ENCODE peak calls at places on chromosomes 7 and 10, in six cellular contexts. One of them, this sample, is unnamed.

GRCh38 chr7:158612546-158612945 is 24.9 kb upstream of the PTPRN2 start:
- DNase-seq in A549: no peak
- DNase-seq in GM12878: no peak
- DNase-seq in HepG2: no peak
- DNase-seq in endothelial cell of umbilical vein: no peak
- DNase-seq in K562: no peak
- DNase-seq in this sample: no peak

GRCh38 chr7:157490465-157490912 is 153.7 kb downstream of the DNAJB6 start:
- DNase-seq in A549: peak; percentile 77
- DNase-seq in GM12878: peak; percentile 25
- DNase-seq in HepG2: peak; percentile 66
- DNase-seq in endothelial cell of umbilical vein: no peak
- DNase-seq in K562: peak; percentile 62
- DNase-seq in this sample: peak; percentile 100

GRCh38 chr10:74419491-74420466 is 268.8 kb downstream of the ADK start:
- DNase-seq in A549: peak; percentile 25
- DNase-seq in GM12878: peak; percentile 5
- DNase-seq in HepG2: no peak
- DNase-seq in endothelial cell of umbilical vein: peak; percentile 49
- DNase-seq in K562: peak; percentile 53
- DNase-seq in this sample: peak; percentile 39

GRCh38 chr10:3108575-3109105 is 41.3 kb downstream of the PFKP start:
- DNase-seq in A549: no peak
- DNase-seq in GM12878: no peak
- DNase-seq in HepG2: no peak
- DNase-seq in endothelial cell of umbilical vein: no peak
- DNase-seq in K562: no peak
- DNase-seq in this sample: no peak

GRCh38 chr10:52775132-52775647 is 2.6 kb upstream of the MBL2 start:
- DNase-seq in A549: no peak
- DNase-seq in GM12878: no peak
- DNase-seq in HepG2: peak; percentile 86
- DNase-seq in endothelial cell of umbilical vein: no peak
- DNase-seq in K562: no peak
- DNase-seq in this sample: no peak

GRCh38 chr7:83976302-83976701 is 218.3 kb downstream of the SEMA3A start:
- DNase-seq in A549: peak; percentile 6
- DNase-seq in GM12878: no peak
- DNase-seq in HepG2: peak; percentile 22
- DNase-seq in endothelial cell of umbilical vein: peak; percentile 55
- DNase-seq in K562: peak; percentile 16
- DNase-seq in this sample: peak; percentile 48

GRCh38 chr10:68327889-68328786 is 3.7 kb upstream of the HNRNPH3 start:
- DNase-seq in A549: peak; percentile 73
- DNase-seq in GM12878: no peak
- DNase-seq in HepG2: peak; percentile 57
- DNase-seq in endothelial cell of umbilical vein: peak; percentile 28
- DNase-seq in K562: no peak
- DNase-seq in this sample: peak; percentile 88

GRCh38 chr10:71694567-71694968 is 25.0 kb downstream of the C10orf105 start:
- DNase-seq in A549: no peak
- DNase-seq in GM12878: peak; percentile 78
- DNase-seq in HepG2: no peak
- DNase-seq in endothelial cell of umbilical vein: peak; percentile 11
- DNase-seq in K562: no peak
- DNase-seq in this sample: peak; percentile 97

GRCh38 chr7:15524077-15524476 is 37.7 kb downstream of the AGMO start:
- DNase-seq in A549: no peak
- DNase-seq in GM12878: no peak
- DNase-seq in HepG2: no peak
- DNase-seq in endothelial cell of umbilical vein: no peak
- DNase-seq in K562: no peak
- DNase-seq in this sample: no peak

GRCh38 chr10:93548376-93549071 is 17.9 kb upstream of the FFAR4 start:
- DNase-seq in A549: peak; percentile 70
- DNase-seq in GM12878: no peak
- DNase-seq in HepG2: no peak
- DNase-seq in endothelial cell of umbilical vein: peak; percentile 50
- DNase-seq in K562: no peak
- DNase-seq in this sample: no peak

GRCh38 chr7:146878901-146879300 is 762.3 kb downstream of the CNTNAP2 start:
- DNase-seq in A549: no peak
- DNase-seq in GM12878: no peak
- DNase-seq in HepG2: no peak
- DNase-seq in endothelial cell of umbilical vein: no peak
- DNase-seq in K562: no peak
- DNase-seq in this sample: no peak

GRCh38 chr10:63522129-63522687 is 1.0 kb downstream of the REEP3 start:
- DNase-seq in A549: peak; percentile 73
- DNase-seq in GM12878: no peak
- DNase-seq in HepG2: no peak
- DNase-seq in endothelial cell of umbilical vein: peak; percentile 72
- DNase-seq in K562: peak; percentile 31
- DNase-seq in this sample: no peak

GRCh38 chr7:140060243-140060630 is 2.5 kb downstream of the PARP12 start:
- DNase-seq in A549: no peak
- DNase-seq in GM12878: no peak
- DNase-seq in HepG2: no peak
- DNase-seq in endothelial cell of umbilical vein: peak; percentile 26
- DNase-seq in K562: peak; percentile 36
- DNase-seq in this sample: no peak

GRCh38 chr10:63103971-63104409 is 29.1 kb upstream of the NRBF2 start:
- DNase-seq in A549: no peak
- DNase-seq in GM12878: no peak
- DNase-seq in HepG2: no peak
- DNase-seq in endothelial cell of umbilical vein: no peak
- DNase-seq in K562: peak; percentile 27
- DNase-seq in this sample: no peak

GRCh38 chr7:151451156-151451555 is 11.2 kb upstream of the CRYGN start:
- DNase-seq in A549: no peak
- DNase-seq in GM12878: no peak
- DNase-seq in HepG2: no peak
- DNase-seq in endothelial cell of umbilical vein: no peak
- DNase-seq in K562: no peak
- DNase-seq in this sample: no peak
- TF ChIP-seq MAX in A549: no peak
- TF ChIP-seq MAX in GM12878: no peak
- TF ChIP-seq MAX in HepG2: no peak
- TF ChIP-seq MAX in endothelial cell of umbilical vein: no peak
- TF ChIP-seq MAX in K562: no peak
- TF ChIP-seq MAX in this sample: no peak

GRCh38 chr10:49366460-49366859 is 29.4 kb downstream of the DRGX start:
- DNase-seq in A549: no peak
- DNase-seq in GM12878: no peak
- DNase-seq in HepG2: no peak
- DNase-seq in endothelial cell of umbilical vein: no peak
- DNase-seq in K562: no peak
- DNase-seq in this sample: no peak

GRCh38 chr10:49368256-49368655 is 27.6 kb downstream of the DRGX start:
- DNase-seq in A549: no peak
- DNase-seq in GM12878: no peak
- DNase-seq in HepG2: no peak
- DNase-seq in endothelial cell of umbilical vein: no peak
- DNase-seq in K562: no peak
- DNase-seq in this sample: peak; percentile 31

GRCh38 chr10:49365675-49366415 is 30.0 kb downstream of the DRGX start:
- DNase-seq in A549: no peak
- DNase-seq in GM12878: no peak
- DNase-seq in HepG2: no peak
- DNase-seq in endothelial cell of umbilical vein: no peak
- DNase-seq in K562: no peak
- DNase-seq in this sample: no peak

GRCh38 chr10:49369216-49370162 is 26.4 kb downstream of the DRGX start:
- DNase-seq in A549: no peak
- DNase-seq in GM12878: no peak
- DNase-seq in HepG2: no peak
- DNase-seq in endothelial cell of umbilical vein: peak; percentile 30
- DNase-seq in K562: no peak
- DNase-seq in this sample: no peak

GRCh38 chr10:49367600-49367999 is 28.3 kb downstream of the DRGX start:
- DNase-seq in A549: no peak
- DNase-seq in GM12878: no peak
- DNase-seq in HepG2: peak; percentile 11
- DNase-seq in endothelial cell of umbilical vein: no peak
- DNase-seq in K562: no peak
- DNase-seq in this sample: peak; percentile 25
- TF ChIP-seq MYC in A549: no peak
- TF ChIP-seq MYC in GM12878: no peak
- TF ChIP-seq MYC in HepG2: peak; percentile 28
- TF ChIP-seq MYC in endothelial cell of umbilical vein: no peak
- TF ChIP-seq MYC in K562: no peak
- TF ChIP-seq MYC in this sample: no peak

GRCh38 chr7:104327534-104327933 is 869 bp upstream of the LHFPL3 start:
- DNase-seq in A549: no peak
- DNase-seq in GM12878: no peak
- DNase-seq in HepG2: no peak
- DNase-seq in endothelial cell of umbilical vein: no peak
- DNase-seq in K562: no peak
- DNase-seq in this sample: no peak

GRCh38 chr7:104328970-104329825 is 795 bp downstream of the LHFPL3 start:
- DNase-seq in A549: no peak
- DNase-seq in GM12878: no peak
- DNase-seq in HepG2: no peak
- DNase-seq in endothelial cell of umbilical vein: no peak
- DNase-seq in K562: no peak
- DNase-seq in this sample: no peak

GRCh38 chr7:104327963-104328307 is 468 bp upstream of the LHFPL3 start:
- DNase-seq in A549: no peak
- DNase-seq in GM12878: no peak
- DNase-seq in HepG2: no peak
- DNase-seq in endothelial cell of umbilical vein: no peak
- DNase-seq in K562: no peak
- DNase-seq in this sample: no peak

DNA sequence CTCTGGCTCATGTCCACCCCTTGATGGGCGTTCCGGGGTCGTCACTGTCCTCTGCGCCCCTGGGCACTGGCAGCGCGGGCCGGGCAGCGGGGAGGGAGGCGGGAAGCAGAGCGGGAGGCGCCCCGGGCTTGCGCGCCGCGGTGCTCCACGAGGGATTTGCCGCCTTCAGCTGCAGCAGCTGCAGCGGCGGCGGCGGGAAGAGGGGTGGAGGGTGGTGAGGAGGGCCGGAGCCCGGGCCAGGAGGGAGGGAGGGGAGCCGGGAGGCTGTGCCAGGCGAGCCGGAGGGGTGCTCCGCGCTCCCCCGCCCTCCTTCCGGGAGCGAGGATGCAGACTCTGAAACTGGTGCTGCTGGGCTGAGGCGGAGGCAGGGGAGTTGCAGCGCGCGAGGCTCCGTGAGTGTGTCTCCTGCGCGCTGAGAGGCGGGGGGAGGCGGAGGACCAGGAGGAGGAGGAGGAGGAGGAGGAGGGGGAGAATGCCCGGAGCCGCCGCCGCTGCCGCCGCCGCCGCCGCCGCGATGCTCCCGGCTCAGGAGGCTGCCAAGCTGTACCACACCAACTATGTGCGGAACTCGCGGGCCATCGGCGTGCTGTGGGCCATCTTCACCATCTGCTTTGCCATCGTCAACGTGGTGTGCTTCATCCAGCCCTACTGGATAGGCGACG is at the start of gene LHFPL3:
- DNase-seq in A549: no peak
- DNase-seq in GM12878: no peak
- DNase-seq in HepG2: no peak
- DNase-seq in endothelial cell of umbilical vein: no peak
- DNase-seq in K562: no peak
- DNase-seq in this sample: no peak
- TF ChIP-seq MAX in A549: no peak
- TF ChIP-seq MAX in GM12878: no peak
- TF ChIP-seq MAX in HepG2: no peak
- TF ChIP-seq MAX in endothelial cell of umbilical vein: no peak
- TF ChIP-seq MAX in K562: no peak
- TF ChIP-seq MAX in this sample: no peak

GRCh38 chr7:17646181-17646956 is 293.9 kb downstream of the SNX13 start:
- DNase-seq in A549: no peak
- DNase-seq in GM12878: no peak
- DNase-seq in HepG2: no peak
- DNase-seq in endothelial cell of umbilical vein: peak; percentile 38
- DNase-seq in K562: no peak
- DNase-seq in this sample: peak; percentile 21
- TF ChIP-seq MYC in A549: no peak
- TF ChIP-seq MYC in GM12878: no peak
- TF ChIP-seq MYC in HepG2: no peak
- TF ChIP-seq MYC in endothelial cell of umbilical vein: no peak
- TF ChIP-seq MYC in K562: no peak
- TF ChIP-seq MYC in this sample: no peak

GRCh38 chr10:101485681-101486554 is 102.1 kb downstream of the POLL start:
- DNase-seq in A549: no peak
- DNase-seq in GM12878: no peak
- DNase-seq in HepG2: no peak
- DNase-seq in endothelial cell of umbilical vein: no peak
- DNase-seq in K562: no peak
- DNase-seq in this sample: peak; percentile 69

GRCh38 chr10:101492205-101492604 is 95.9 kb downstream of the POLL start:
- DNase-seq in A549: no peak
- DNase-seq in GM12878: no peak
- DNase-seq in HepG2: no peak
- DNase-seq in endothelial cell of umbilical vein: no peak
- DNase-seq in K562: no peak
- DNase-seq in this sample: no peak

GRCh38 chr10:101492814-101493213 is 95.2 kb downstream of the POLL start:
- DNase-seq in A549: no peak
- DNase-seq in GM12878: no peak
- DNase-seq in HepG2: no peak
- DNase-seq in endothelial cell of umbilical vein: no peak
- DNase-seq in K562: no peak
- DNase-seq in this sample: no peak

GRCh38 chr10:101490026-101490425 is 98.0 kb downstream of the POLL start:
- DNase-seq in A549: no peak
- DNase-seq in GM12878: no peak
- DNase-seq in HepG2: no peak
- DNase-seq in endothelial cell of umbilical vein: no peak
- DNase-seq in K562: no peak
- DNase-seq in this sample: no peak

GRCh38 chr10:101489355-101489754 is 98.7 kb downstream of the POLL start:
- DNase-seq in A549: no peak
- DNase-seq in GM12878: no peak
- DNase-seq in HepG2: peak; percentile 56
- DNase-seq in endothelial cell of umbilical vein: no peak
- DNase-seq in K562: no peak
- DNase-seq in this sample: peak; percentile 42
- TF ChIP-seq MAX in A549: no peak
- TF ChIP-seq MAX in GM12878: no peak
- TF ChIP-seq MAX in HepG2: no peak
- TF ChIP-seq MAX in endothelial cell of umbilical vein: no peak
- TF ChIP-seq MAX in K562: no peak
- TF ChIP-seq MAX in this sample: no peak

DNA sequence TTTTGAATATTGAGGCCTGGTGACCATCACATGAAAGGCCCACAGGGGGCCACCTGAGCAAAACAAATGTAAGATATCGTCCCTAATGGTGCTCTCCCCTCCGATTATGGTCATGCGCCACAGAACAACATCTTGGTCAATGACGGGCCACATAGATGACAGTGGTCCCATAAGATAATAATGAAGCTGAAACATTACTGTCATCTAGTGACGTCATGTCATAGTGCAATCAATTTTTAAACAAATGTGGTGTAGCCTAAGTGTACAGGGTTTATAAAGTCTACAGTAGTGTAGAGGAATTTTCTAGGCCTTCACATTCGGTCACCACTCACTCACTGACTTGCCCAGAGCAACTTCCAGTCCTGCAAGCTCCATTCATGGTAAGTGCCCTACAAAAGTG is 36.8 kb downstream of the JCAD start:
- DNase-seq in A549: no peak
- DNase-seq in GM12878: no peak
- DNase-seq in HepG2: no peak
- DNase-seq in endothelial cell of umbilical vein: no peak
- DNase-seq in K562: no peak
- DNase-seq in this sample: no peak
- TF ChIP-seq MYC in A549: no peak
- TF ChIP-seq MYC in GM12878: no peak
- TF ChIP-seq MYC in HepG2: no peak
- TF ChIP-seq MYC in endothelial cell of umbilical vein: no peak
- TF ChIP-seq MYC in K562: no peak
- TF ChIP-seq MYC in this sample: no peak